ENCODE peak calls at places on chromosomes 2 and 18, in ten cellular contexts. K, W, A, B, U, H, T, V, D and P are unnamed samples. For H3K4me1, the result is how much of the 10 kb centered on the place peaks cover.

GRCh38 chr2:226609361-226609760 is 190.3 kb downstream of the IRS1 start:
- DNase-seq in K (no peak), W (no peak), A (no peak), B (no peak), U (no peak), H (peak), T (no peak), V (no peak), D (peak), P (no peak)

GRCh38 chr2:55732854-55733253 is 39.2 kb upstream of the PNPT1 start:
- DNase-seq in K (no peak), W (no peak), A (no peak), B (no peak), U (no peak), H (peak), T (no peak), V (no peak), D (no peak), P (no peak)

GRCh38 chr2:42182654-42183308 is 13.6 kb downstream of the EML4 start:
- DNase-seq in K (no peak), W (no peak), A (no peak), B (no peak), U (no peak), H (no peak), T (no peak), V (no peak), D (no peak), P (no peak)

GRCh38 chr18:63309422-63309821 is 10.1 kb downstream of the BCL2 start:
- DNase-seq in K (no peak), W (no peak), A (no peak), B (no peak), U (no peak), H (no peak), T (no peak), V (no peak), D (no peak), P (no peak)

GRCh38 chr2:28544915-28545589 is 49.2 kb downstream of the PLB1 start:
- DNase-seq in K (no peak), W (no peak), A (no peak), B (no peak), U (no peak), H (peak), T (no peak), V (peak), D (no peak), P (no peak)

GRCh38 chr18:78903436-78904178 is 76.0 kb upstream of the SALL3 start:
- DNase-seq in K (no peak), W (no peak), A (no peak), B (peak), U (no peak), H (no peak), T (no peak), V (no peak), D (no peak), P (no peak)

GRCh38 chr2:114661926-114662670 is 219.7 kb downstream of the DPP10 start:
- DNase-seq in K (no peak), W (no peak), A (peak), B (peak), U (peak), H (no peak), T (no peak), V (peak), D (peak), P (peak)

GRCh38 chr2:27806311-27807059 is 35.0 kb downstream of the MRPL33 start:
- DNase-seq in K (no peak), W (no peak), A (no peak), B (no peak), U (no peak), H (no peak), T (no peak), V (no peak), D (no peak), P (no peak)

GRCh38 chr18:13653746-13654455 is 72.5 kb downstream of the FAM210A start:
- DNase-seq in K (no peak), W (no peak), A (no peak), B (no peak), U (no peak), H (no peak), T (no peak), V (no peak), D (no peak), P (no peak)

GRCh38 chr18:39441648-39442047 is 1876.0 kb upstream of the CELF4 start:
- DNase-seq in K (no peak), W (no peak), A (no peak), B (no peak), U (no peak), H (no peak), T (no peak), V (no peak), D (no peak), P (no peak)

GRCh38 chr2:227191367-227191766 is 26.9 kb downstream of the COL4A3 start:
- DNase-seq in K (no peak), W (no peak), A (no peak), B (no peak), U (no peak), H (peak), T (no peak), V (no peak), D (peak), P (no peak)

GRCh38 chr18:12411456-12411855 is 3.7 kb downstream of the PRELID3A start:
- DNase-seq in K (no peak), W (no peak), A (no peak), B (peak), U (no peak), H (no peak), T (no peak), V (no peak), D (no peak), P (no peak)

GRCh38 chr18:49335677-49336076 is 124.8 kb downstream of the DYM start:
- DNase-seq in K (no peak), W (no peak), A (no peak), B (no peak), U (no peak), H (no peak), T (no peak), V (no peak), D (peak), P (no peak)

GRCh38 chr2:46449712-46450111 is 29.7 kb upstream of the TMEM247 start:
- DNase-seq in K (no peak), W (no peak), A (no peak), B (no peak), U (no peak), H (no peak), T (no peak), V (no peak), D (no peak), P (no peak)

GRCh38 chr18:59923539-59924196 is 23.9 kb downstream of the PMAIP1 start:
- DNase-seq in K (no peak), W (no peak), A (no peak), B (no peak), U (no peak), H (no peak), T (no peak), V (no peak), D (no peak), P (no peak)

GRCh38 chr18:59917422-59917821 is 17.6 kb downstream of the PMAIP1 start:
- DNase-seq in K (no peak), W (peak), A (no peak), B (no peak), U (no peak), H (peak), T (no peak), V (no peak), D (no peak), P (no peak)

GRCh38 chr18:59918320-59918755 is 18.5 kb downstream of the PMAIP1 start:
- DNase-seq in K (no peak), W (no peak), A (peak), B (peak), U (peak), H (peak), T (no peak), V (peak), D (no peak), P (no peak)

GRCh38 chr18:59919026-59919425 is 19.2 kb downstream of the PMAIP1 start:
- DNase-seq in K (no peak), W (no peak), A (no peak), B (no peak), U (no peak), H (no peak), T (no peak), V (no peak), D (no peak), P (no peak)

GRCh38 chr18:59921384-59921891 is 21.6 kb downstream of the PMAIP1 start:
- DNase-seq in K (peak), W (no peak), A (no peak), B (no peak), U (no peak), H (no peak), T (no peak), V (no peak), D (no peak), P (no peak)
- H3K4me1 ChIP-seq in K (under half), W (under half), A (under half), B (under half), U (under half), H (under half), T (under half), V (under half), D (under half), P (under half)

DNA sequence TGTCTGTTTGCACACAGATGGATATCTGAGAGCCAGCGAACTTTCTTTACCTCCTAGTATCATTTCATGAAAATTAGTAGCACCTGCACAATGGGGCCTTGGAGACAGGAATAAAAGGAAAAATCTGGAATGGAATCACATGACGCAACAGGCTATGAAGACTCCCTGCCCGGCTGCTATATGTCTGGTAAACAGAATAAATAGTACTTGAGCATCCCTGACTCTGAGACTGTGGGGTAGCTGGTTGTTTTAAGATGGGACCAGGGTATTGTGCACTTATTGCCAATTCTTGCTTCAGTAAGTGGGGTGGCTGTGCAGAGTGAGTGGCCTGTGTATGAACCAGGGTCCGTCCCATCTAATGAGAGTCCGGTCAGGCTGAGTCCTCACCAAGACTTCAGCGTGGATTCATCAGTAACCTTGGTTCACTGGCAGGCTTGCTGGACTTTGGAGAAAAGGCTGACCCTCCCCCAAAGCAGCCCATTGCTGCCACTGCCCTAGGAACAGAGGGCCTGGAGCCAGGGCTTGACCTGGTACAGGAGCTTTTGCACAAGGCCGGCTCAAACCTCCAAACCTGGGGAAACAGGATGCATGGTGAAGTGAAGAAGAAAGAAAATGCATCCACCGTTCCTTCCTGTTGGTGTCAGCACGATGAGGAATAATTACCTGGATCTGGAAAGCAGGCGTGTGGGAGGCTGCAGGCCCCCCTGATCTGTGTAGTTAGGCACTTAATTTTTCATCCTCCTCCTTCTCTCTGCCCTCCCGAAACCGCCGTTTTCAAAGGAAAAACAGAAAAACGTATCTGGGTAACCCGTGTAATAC is 147.4 kb downstream of the TGIF1 start:
- DNase-seq in K (no peak), W (no peak), A (no peak), B (no peak), U (no peak), H (peak), T (no peak), V (no peak), D (no peak), P (no peak)
- H3K4me1 ChIP-seq in K (half or more), W (half or more), A (under half), B (under half), U (half or more), H (under half), T (under half), V (under half), D (under half), P (under half)

DNA sequence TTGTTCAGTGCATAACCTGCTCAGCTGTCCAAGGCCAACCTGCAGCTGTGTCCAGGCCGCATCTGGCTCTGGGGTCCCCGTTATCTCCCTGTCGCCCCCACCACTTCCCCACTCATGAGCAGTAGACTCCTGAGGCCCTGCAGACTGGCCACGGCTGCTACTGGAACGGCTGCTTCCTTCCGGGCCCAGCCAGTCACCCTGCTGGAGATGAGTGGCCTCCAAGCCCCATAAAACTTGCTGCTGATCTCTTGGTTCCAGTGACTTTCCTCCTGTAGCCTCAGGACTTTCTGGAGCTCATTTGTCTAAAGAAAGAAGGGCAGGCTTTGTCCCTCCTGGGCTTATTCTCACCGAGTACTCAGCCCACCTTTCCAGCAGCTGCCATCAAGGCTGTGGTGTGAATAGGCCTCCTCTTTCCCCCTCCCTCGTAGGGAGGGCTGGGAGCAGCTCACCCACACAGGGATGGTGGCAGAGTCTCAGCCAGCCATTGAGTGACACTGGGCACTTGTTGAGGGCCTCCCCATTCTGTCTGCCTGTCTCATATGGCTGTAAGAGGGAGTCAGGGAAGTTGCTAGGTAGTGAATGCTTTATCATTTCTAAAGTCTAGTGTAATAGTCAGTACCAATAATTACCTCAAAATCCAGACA is 257.3 kb downstream of the MYCN start:
- DNase-seq in K (no peak), W (no peak), A (no peak), B (no peak), U (no peak), H (no peak), T (no peak), V (no peak), D (no peak), P (no peak)
- H3K4me1 ChIP-seq in K (under half), W (under half), A (under half), B (under half), U (under half), H (under half), T (under half), V (under half), D (under half), P (under half)

GRCh38 chr2:11073791-11074190 is 81.5 kb upstream of the SLC66A3 start:
- DNase-seq in K (no peak), W (peak), A (no peak), B (no peak), U (no peak), H (peak), T (no peak), V (no peak), D (no peak), P (no peak)
- H3K4me1 ChIP-seq in K (under half), W (under half), A (under half), B (under half), U (under half), H (under half), T (under half), V (under half), D (under half), P (under half)